ENCODE peak calls at places on chromosome 16, in eight cellular contexts. W, S, T, K, Z, X, O and C are unnamed samples.

GRCh38 chr16:64012166-64012565 is 1109.7 kb downstream of the CDH11 start:
- DNase-seq in X (no peak), Z (no peak), O (no peak), W (no peak), T (no peak), S (no peak), K (no peak), C (no peak)

GRCh38 chr16:12191102-12191501 is 214.6 kb downstream of the SNX29 start:
- DNase-seq in W (no peak), S (no peak), T (no peak), K (no peak), O (no peak), X (no peak), Z (no peak), C (no peak)

GRCh38 chr16:53558665-53559064 is 55.7 kb upstream of the AKTIP start:
- DNase-seq in K (no peak), X (no peak), O (no peak), W (no peak), T (no peak), S (no peak), Z (no peak), C (no peak)

GRCh38 chr16:83994087-83994486 is 26.0 kb downstream of the NECAB2 start:
- DNase-seq in W (peak; percentile 60), X (peak; percentile 85), T (no peak), S (peak; percentile 8), O (no peak), Z (no peak), K (peak; percentile 93), C (no peak)

GRCh38 chr16:24553983-24554382 is 14.6 kb downstream of the RBBP6 start:
- DNase-seq in K (no peak), Z (no peak), X (no peak), W (no peak), S (no peak), T (no peak), O (no peak), C (no peak)

GRCh38 chr16:85377388-85378144 is 235.6 kb upstream of the GSE1 start:
- DNase-seq in X (no peak), W (no peak), K (no peak), T (no peak), S (no peak), Z (no peak), O (no peak), C (no peak)

GRCh38 chr16:31267332-31268032 is 7.7 kb downstream of the ITGAM start:
- DNase-seq in S (no peak), X (no peak), W (peak; percentile 10), T (no peak), O (no peak), K (no peak), Z (no peak), C (no peak)

GRCh38 chr16:3509470-3509928 is 8.7 kb downstream of the CLUAP1 start:
- DNase-seq in S (no peak), K (no peak), W (peak; percentile 57), O (peak; percentile 41), X (no peak), Z (peak; percentile 89), T (no peak), C (peak; percentile 76)

GRCh38 chr16:17459903-17460521 is 10.7 kb downstream of the XYLT1 start:
- DNase-seq in T (no peak), Z (no peak), K (no peak), X (no peak), O (no peak), S (peak; percentile 45), W (no peak), C (no peak)

GRCh38 chr16:54326266-54326662 is 39.7 kb upstream of the IRX3 start:
- DNase-seq in T (no peak), W (no peak), K (no peak), S (no peak), X (no peak), Z (no peak), O (no peak), C (no peak)

GRCh38 chr16:54505479-54506247 is 219.1 kb upstream of the IRX3 start:
- DNase-seq in T (no peak), Z (no peak), O (no peak), S (no peak), X (no peak), W (no peak), K (no peak), C (no peak)

GRCh38 chr16:78317871-78318270 is 218.4 kb downstream of the WWOX start:
- DNase-seq in W (no peak), K (no peak), S (no peak), T (no peak), X (no peak), O (no peak), Z (no peak), C (no peak)

GRCh38 chr16:87266846-87267245 is 50.3 kb downstream of the C16orf95 start:
- DNase-seq in W (no peak), T (no peak), O (no peak), S (no peak), K (no peak), X (no peak), Z (no peak), C (no peak)

GRCh38 chr16:9176547-9177418 is 85.3 kb downstream of the HAPSTR1 start:
- DNase-seq in X (no peak), O (no peak), K (no peak), T (no peak), S (no peak), W (no peak), Z (no peak), C (no peak)

GRCh38 chr16:14423344-14423743 is 206.7 kb downstream of the PARN start:
- DNase-seq in K (no peak), O (no peak), W (no peak), Z (no peak), X (no peak), T (no peak), S (no peak), C (no peak)

GRCh38 chr16:84390131-84390785 is 21.9 kb downstream of the ATP2C2 start:
- DNase-seq in T (no peak), W (peak; percentile 52), K (no peak), Z (no peak), X (no peak), O (no peak), S (no peak), C (no peak)

GRCh38 chr16:66036775-66037715 is 329.4 kb upstream of the CDH5 start:
- DNase-seq in T (no peak), W (no peak), S (peak; percentile 67), K (no peak), Z (no peak), O (no peak), X (no peak), C (no peak)

GRCh38 chr16:66041907-66042306 is 324.6 kb upstream of the CDH5 start:
- DNase-seq in K (no peak), T (no peak), O (no peak), X (no peak), Z (no peak), W (no peak), S (no peak), C (no peak)

GRCh38 chr16:66035096-66035495 is 331.4 kb upstream of the CDH5 start:
- DNase-seq in T (no peak), X (no peak), O (no peak), Z (no peak), K (no peak), S (no peak), W (no peak), C (no peak)

GRCh38 chr16:66036162-66036561 is 330.3 kb upstream of the CDH5 start:
- DNase-seq in Z (no peak), X (no peak), W (no peak), T (no peak), S (no peak), O (no peak), K (no peak), C (no peak)
- H3K4me3 ChIP-seq in Z (no peak overlapping the region), X (no peak overlapping the region), W (no peak overlapping the region), T (no peak overlapping the region), S (no peak overlapping the region), O (no peak overlapping the region), K (no peak overlapping the region), C (no peak overlapping the region)

GRCh38 chr16:1494711-1495110 is 1.6 kb downstream of the TELO2 start:
- DNase-seq in O (no peak), T (no peak), Z (no peak), S (no peak), K (no peak), W (no peak), X (no peak), C (peak; percentile 53)
- H3K4me3 ChIP-seq in O (no peak overlapping the region), T (no peak overlapping the region), Z (no peak overlapping the region), S (no peak overlapping the region), K (no peak overlapping the region), W (no peak overlapping the region), X (no peak overlapping the region), C (no peak overlapping the region)

GRCh38 chr16:1895949-1896675 is 22.1 kb downstream of the HS3ST6 start:
- DNase-seq in S (no peak), W (no peak), X (no peak), O (no peak), K (no peak), T (no peak), Z (no peak), C (no peak)

GRCh38 chr16:1903220-1903574 is 15.0 kb downstream of the HS3ST6 start:
- DNase-seq in Z (no peak), K (no peak), T (no peak), S (no peak), X (no peak), O (no peak), W (no peak), C (no peak)

GRCh38 chr16:1902547-1903219 is 15.5 kb downstream of the HS3ST6 start:
- DNase-seq in T (no peak), S (no peak), K (no peak), Z (no peak), X (no peak), W (no peak), O (no peak), C (no peak)

GRCh38 chr16:1900452-1900774 is 17.8 kb downstream of the HS3ST6 start:
- DNase-seq in Z (no peak), T (no peak), W (no peak), X (no peak), K (no peak), O (no peak), S (no peak), C (no peak)

GRCh38 chr16:1899641-1900451 is 18.4 kb downstream of the HS3ST6 start:
- DNase-seq in S (no peak), Z (no peak), O (no peak), K (no peak), T (peak; percentile 59), W (no peak), X (no peak), C (peak; percentile 68)
- H3K4me3 ChIP-seq in S (no peak overlapping the region), Z (no peak overlapping the region), O (no peak overlapping the region), K (no peak overlapping the region), T (no peak overlapping the region), W (no peak overlapping the region), X (no peak overlapping the region), C (no peak overlapping the region)

DNA sequence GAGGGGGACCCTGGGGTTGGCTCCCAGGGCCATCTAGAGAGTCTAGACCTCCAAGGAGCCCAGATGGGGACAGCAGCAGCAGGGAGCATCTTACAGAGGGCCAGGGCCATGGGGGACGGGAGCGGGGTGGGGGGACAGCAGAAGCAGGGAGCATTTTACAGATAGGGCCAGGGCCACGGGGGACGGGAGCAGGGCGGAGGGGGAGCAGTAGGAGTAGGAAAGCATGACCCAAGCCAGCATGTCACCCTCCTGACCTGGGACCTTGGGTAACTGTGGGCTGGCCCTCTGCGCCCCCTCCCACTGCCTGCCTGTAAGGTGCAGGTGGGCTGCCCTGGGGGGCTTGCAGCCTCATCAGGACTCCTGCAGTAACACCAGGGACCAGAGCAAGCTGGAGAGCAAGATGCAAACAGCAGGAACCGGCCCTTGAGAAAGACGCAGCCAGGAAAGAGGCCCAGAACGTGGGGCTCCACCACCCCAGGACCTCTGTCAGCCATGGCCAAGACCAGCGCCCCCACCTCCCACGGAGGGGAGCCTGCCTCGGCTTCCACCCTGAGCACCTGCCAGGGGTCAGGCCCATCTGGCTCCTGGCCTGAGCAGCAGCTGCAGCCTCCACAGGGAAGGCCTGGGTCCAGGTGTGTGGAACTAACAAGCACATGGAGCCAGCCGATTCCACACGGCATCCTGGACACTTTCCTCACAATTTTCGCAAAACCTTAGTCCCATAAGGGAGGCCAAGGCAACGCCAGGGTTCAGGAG is 2.4 kb downstream of the ZNF598 start:
- DNase-seq in X (no peak), Z (peak; percentile 10), K (no peak), S (no peak), W (no peak), T (no peak), O (no peak), C (peak; percentile 59)
- H3K4me3 ChIP-seq in X (peak overlapping the region; percentile 73), Z (peak overlapping the region; percentile 79), K (peak overlapping the region; percentile 63), S (no peak overlapping the region), W (peak overlapping the region; percentile 84), T (no peak overlapping the region), O (no peak overlapping the region), C (no peak overlapping the region)